ENCODE peak calls at places on chromosomes 13 and 19, in seven cellular contexts. One of them, this sample, is unnamed.

GRCh38 chr19:8224394-8225145 is 15.4 kb downstream of the CERS4 start:
- DNase-seq in hepatocyte: no peak
- DNase-seq in left lung: no peak
- DNase-seq in GM23338: no peak
- DNase-seq in adrenal gland: no peak
- DNase-seq in RWPE2: no peak
- DNase-seq in uterus: no peak
- DNase-seq in this sample: no peak

GRCh38 chr13:51093574-51093973 is 17.5 kb downstream of the C13orf42 start:
- DNase-seq in hepatocyte: no peak
- DNase-seq in left lung: no peak
- DNase-seq in GM23338: no peak
- DNase-seq in adrenal gland: no peak
- DNase-seq in RWPE2: no peak
- DNase-seq in uterus: no peak
- DNase-seq in this sample: no peak

GRCh38 chr13:43472980-43473379 is 313.8 kb downstream of the ENOX1 start:
- DNase-seq in hepatocyte: no peak
- DNase-seq in left lung: no peak
- DNase-seq in GM23338: no peak
- DNase-seq in adrenal gland: no peak
- DNase-seq in RWPE2: no peak
- DNase-seq in uterus: no peak
- DNase-seq in this sample: no peak

GRCh38 chr13:98405690-98406344 is 171.1 kb downstream of the STK24 start:
- DNase-seq in hepatocyte: no peak
- DNase-seq in left lung: no peak
- DNase-seq in GM23338: no peak
- DNase-seq in adrenal gland: no peak
- DNase-seq in RWPE2: no peak
- DNase-seq in uterus: no peak
- DNase-seq in this sample: no peak

GRCh38 chr13:39918837-39919236 is 263.4 kb downstream of the COG6 start:
- DNase-seq in hepatocyte: no peak
- DNase-seq in left lung: no peak
- DNase-seq in GM23338: no peak
- DNase-seq in adrenal gland: no peak
- DNase-seq in RWPE2: no peak
- DNase-seq in uterus: no peak
- DNase-seq in this sample: no peak

GRCh38 chr13:44107357-44108121 is 227.8 kb downstream of the LACC1 start:
- DNase-seq in hepatocyte: peak; percentile 46
- DNase-seq in left lung: no peak
- DNase-seq in GM23338: no peak
- DNase-seq in adrenal gland: no peak
- DNase-seq in RWPE2: no peak
- DNase-seq in uterus: no peak
- DNase-seq in this sample: no peak

GRCh38 chr19:41616785-41617621 is 9.9 kb downstream of the CEACAM4 start:
- DNase-seq in hepatocyte: peak; percentile 21
- DNase-seq in left lung: no peak
- DNase-seq in GM23338: peak; percentile 81
- DNase-seq in adrenal gland: no peak
- DNase-seq in RWPE2: no peak
- DNase-seq in uterus: no peak
- DNase-seq in this sample: no peak

GRCh38 chr19:1469936-1470863 is 8.8 kb downstream of the C19orf25 start:
- DNase-seq in hepatocyte: peak; percentile 60
- DNase-seq in left lung: peak; percentile 84
- DNase-seq in GM23338: peak; percentile 84
- DNase-seq in adrenal gland: no peak
- DNase-seq in RWPE2: no peak
- DNase-seq in uterus: no peak
- DNase-seq in this sample: peak; percentile 51

GRCh38 chr19:16619456-16619855 is 8.5 kb downstream of the MED26 start:
- DNase-seq in hepatocyte: no peak
- DNase-seq in left lung: no peak
- DNase-seq in GM23338: no peak
- DNase-seq in adrenal gland: peak; percentile 45
- DNase-seq in RWPE2: no peak
- DNase-seq in uterus: no peak
- DNase-seq in this sample: no peak

GRCh38 chr19:51809787-51810186 is 14.8 kb downstream of the FPR3 start:
- DNase-seq in hepatocyte: no peak
- DNase-seq in left lung: no peak
- DNase-seq in GM23338: no peak
- DNase-seq in adrenal gland: no peak
- DNase-seq in RWPE2: no peak
- DNase-seq in uterus: no peak
- DNase-seq in this sample: no peak

GRCh38 chr13:79457948-79458347 is 23.0 kb upstream of the NDFIP2 start:
- DNase-seq in hepatocyte: peak; percentile 9
- DNase-seq in left lung: no peak
- DNase-seq in GM23338: no peak
- DNase-seq in adrenal gland: no peak
- DNase-seq in RWPE2: no peak
- DNase-seq in uterus: no peak
- DNase-seq in this sample: no peak

GRCh38 chr19:56174550-56174949 is 1.3 kb upstream of the GALP start:
- DNase-seq in hepatocyte: no peak
- DNase-seq in left lung: no peak
- DNase-seq in GM23338: no peak
- DNase-seq in adrenal gland: peak; percentile 56
- DNase-seq in RWPE2: no peak
- DNase-seq in uterus: no peak
- DNase-seq in this sample: no peak

GRCh38 chr13:57630661-57631606 is 610 bp upstream of the PCDH17 start:
- DNase-seq in hepatocyte: peak; percentile 35
- DNase-seq in left lung: peak; percentile 57
- DNase-seq in GM23338: peak; percentile 46
- DNase-seq in adrenal gland: no peak
- DNase-seq in RWPE2: no peak
- DNase-seq in uterus: no peak
- DNase-seq in this sample: no peak

GRCh38 chr13:37211542-37211941 is 106.1 kb upstream of the CSNK1A1L start:
- DNase-seq in hepatocyte: no peak
- DNase-seq in left lung: no peak
- DNase-seq in GM23338: peak; percentile 8
- DNase-seq in adrenal gland: no peak
- DNase-seq in RWPE2: no peak
- DNase-seq in uterus: no peak
- DNase-seq in this sample: no peak

GRCh38 chr19:33879818-33880575 is 83.3 kb downstream of the KCTD15 start:
- DNase-seq in hepatocyte: no peak
- DNase-seq in left lung: no peak
- DNase-seq in GM23338: no peak
- DNase-seq in adrenal gland: no peak
- DNase-seq in RWPE2: no peak
- DNase-seq in uterus: no peak
- DNase-seq in this sample: no peak

GRCh38 chr19:19159534-19159933 is 10.5 kb downstream of the MEF2B start:
- DNase-seq in hepatocyte: no peak
- DNase-seq in left lung: no peak
- DNase-seq in GM23338: no peak
- DNase-seq in adrenal gland: no peak
- DNase-seq in RWPE2: no peak
- DNase-seq in uterus: no peak
- DNase-seq in this sample: no peak
- TF ChIP-seq CTCF in hepatocyte: no peak
- TF ChIP-seq CTCF in left lung: no peak
- TF ChIP-seq CTCF in GM23338: no peak
- TF ChIP-seq CTCF in adrenal gland: no peak
- TF ChIP-seq CTCF in RWPE2: no peak
- TF ChIP-seq CTCF in uterus: no peak
- TF ChIP-seq CTCF in this sample: no peak

GRCh38 chr19:4583961-4584669 is 24.6 kb upstream of the SEMA6B start:
- DNase-seq in hepatocyte: no peak
- DNase-seq in left lung: no peak
- DNase-seq in GM23338: peak; percentile 66
- DNase-seq in adrenal gland: peak; percentile 78
- DNase-seq in RWPE2: no peak
- DNase-seq in uterus: no peak
- DNase-seq in this sample: peak; percentile 74

GRCh38 chr19:4585556-4585955 is 26.1 kb upstream of the SEMA6B start:
- DNase-seq in hepatocyte: no peak
- DNase-seq in left lung: no peak
- DNase-seq in GM23338: no peak
- DNase-seq in adrenal gland: no peak
- DNase-seq in RWPE2: no peak
- DNase-seq in uterus: no peak
- DNase-seq in this sample: no peak

GRCh38 chr19:4582980-4583842 is 23.7 kb upstream of the SEMA6B start:
- DNase-seq in hepatocyte: no peak
- DNase-seq in left lung: no peak
- DNase-seq in GM23338: no peak
- DNase-seq in adrenal gland: peak; percentile 52
- DNase-seq in RWPE2: no peak
- DNase-seq in uterus: no peak
- DNase-seq in this sample: no peak

GRCh38 chr19:4586245-4586644 is 26.8 kb upstream of the SEMA6B start:
- DNase-seq in hepatocyte: no peak
- DNase-seq in left lung: no peak
- DNase-seq in GM23338: no peak
- DNase-seq in adrenal gland: no peak
- DNase-seq in RWPE2: no peak
- DNase-seq in uterus: no peak
- DNase-seq in this sample: no peak

GRCh38 chr19:4584670-4585460 is 25.4 kb upstream of the SEMA6B start:
- DNase-seq in hepatocyte: no peak
- DNase-seq in left lung: no peak
- DNase-seq in GM23338: peak; percentile 74
- DNase-seq in adrenal gland: peak; percentile 30
- DNase-seq in RWPE2: no peak
- DNase-seq in uterus: no peak
- DNase-seq in this sample: no peak
- H3K27me3 ChIP-seq in hepatocyte: peaks cover 23% of the 10 kb centered on the region
- H3K27me3 ChIP-seq in left lung: peaks cover 47% of the 10 kb centered on the region
- H3K27me3 ChIP-seq in GM23338: peaks cover 35% of the 10 kb centered on the region
- H3K27me3 ChIP-seq in adrenal gland: no peaks in the 10 kb centered on the region
- H3K27me3 ChIP-seq in RWPE2: peaks cover 34% of the 10 kb centered on the region
- H3K27me3 ChIP-seq in uterus: peaks cover 17% of the 10 kb centered on the region
- H3K27me3 ChIP-seq in this sample: peaks cover 1% of the 10 kb centered on the region

GRCh38 chr19:13056052-13056660 is 46.5 kb downstream of the LYL1 start:
- DNase-seq in hepatocyte: peak; percentile 85
- DNase-seq in left lung: peak; percentile 90
- DNase-seq in GM23338: peak; percentile 73
- DNase-seq in adrenal gland: no peak
- DNase-seq in RWPE2: peak; percentile 97
- DNase-seq in uterus: peak; percentile 86
- DNase-seq in this sample: no peak
- H3K4me3 ChIP-seq in hepatocyte: no peak overlapping the region
- H3K4me3 ChIP-seq in left lung: no peak overlapping the region
- H3K4me3 ChIP-seq in GM23338: peak overlapping the region; percentile 61
- H3K4me3 ChIP-seq in adrenal gland: no peak overlapping the region
- H3K4me3 ChIP-seq in RWPE2: no peak overlapping the region
- H3K4me3 ChIP-seq in uterus: peak overlapping the region; percentile 19
- H3K4me3 ChIP-seq in this sample: no peak overlapping the region

DNA sequence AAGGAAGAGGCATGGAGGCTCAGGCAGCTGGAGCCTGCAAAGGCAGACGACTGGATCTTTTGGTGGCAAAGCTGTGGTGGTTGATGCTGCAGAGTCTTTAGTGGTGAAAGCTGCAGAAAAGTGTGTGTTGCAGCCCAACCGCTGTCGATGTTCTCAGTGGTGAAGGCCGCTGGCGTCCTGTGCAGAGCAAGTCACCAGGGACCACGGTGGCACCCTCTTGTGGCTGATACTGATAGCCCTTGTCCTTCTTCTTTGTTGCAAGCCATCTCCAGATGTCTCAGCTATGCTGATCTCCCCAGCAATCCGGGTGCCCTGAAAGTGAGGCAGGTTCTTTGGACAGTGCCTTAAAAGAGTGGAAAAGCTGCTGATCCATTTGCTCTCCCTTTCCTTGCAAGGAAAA is 610.9 kb upstream of the PCDH9 start:
- DNase-seq in hepatocyte: no peak
- DNase-seq in left lung: no peak
- DNase-seq in GM23338: peak; percentile 74
- DNase-seq in adrenal gland: no peak
- DNase-seq in RWPE2: no peak
- DNase-seq in uterus: no peak
- DNase-seq in this sample: no peak
- TF ChIP-seq CTCF in hepatocyte: no peak
- TF ChIP-seq CTCF in left lung: no peak
- TF ChIP-seq CTCF in GM23338: peak; percentile 76
- TF ChIP-seq CTCF in adrenal gland: no peak
- TF ChIP-seq CTCF in RWPE2: no peak
- TF ChIP-seq CTCF in uterus: no peak
- TF ChIP-seq CTCF in this sample: no peak

GRCh38 chr13:112072531-112073244 is 5.7 kb downstream of the SOX1 start:
- DNase-seq in hepatocyte: no peak
- DNase-seq in left lung: peak; percentile 70
- DNase-seq in GM23338: peak; percentile 92
- DNase-seq in adrenal gland: no peak
- DNase-seq in RWPE2: peak; percentile 40
- DNase-seq in uterus: no peak
- DNase-seq in this sample: no peak
- H3K27me3 ChIP-seq in hepatocyte: peaks cover 89% of the 10 kb centered on the region
- H3K27me3 ChIP-seq in left lung: peaks cover 87% of the 10 kb centered on the region
- H3K27me3 ChIP-seq in GM23338: peaks cover 85% of the 10 kb centered on the region
- H3K27me3 ChIP-seq in adrenal gland: peaks cover 85% of the 10 kb centered on the region
- H3K27me3 ChIP-seq in RWPE2: peaks cover 88% of the 10 kb centered on the region
- H3K27me3 ChIP-seq in uterus: no peaks in the 10 kb centered on the region
- H3K27me3 ChIP-seq in this sample: no peaks in the 10 kb centered on the region

DNA sequence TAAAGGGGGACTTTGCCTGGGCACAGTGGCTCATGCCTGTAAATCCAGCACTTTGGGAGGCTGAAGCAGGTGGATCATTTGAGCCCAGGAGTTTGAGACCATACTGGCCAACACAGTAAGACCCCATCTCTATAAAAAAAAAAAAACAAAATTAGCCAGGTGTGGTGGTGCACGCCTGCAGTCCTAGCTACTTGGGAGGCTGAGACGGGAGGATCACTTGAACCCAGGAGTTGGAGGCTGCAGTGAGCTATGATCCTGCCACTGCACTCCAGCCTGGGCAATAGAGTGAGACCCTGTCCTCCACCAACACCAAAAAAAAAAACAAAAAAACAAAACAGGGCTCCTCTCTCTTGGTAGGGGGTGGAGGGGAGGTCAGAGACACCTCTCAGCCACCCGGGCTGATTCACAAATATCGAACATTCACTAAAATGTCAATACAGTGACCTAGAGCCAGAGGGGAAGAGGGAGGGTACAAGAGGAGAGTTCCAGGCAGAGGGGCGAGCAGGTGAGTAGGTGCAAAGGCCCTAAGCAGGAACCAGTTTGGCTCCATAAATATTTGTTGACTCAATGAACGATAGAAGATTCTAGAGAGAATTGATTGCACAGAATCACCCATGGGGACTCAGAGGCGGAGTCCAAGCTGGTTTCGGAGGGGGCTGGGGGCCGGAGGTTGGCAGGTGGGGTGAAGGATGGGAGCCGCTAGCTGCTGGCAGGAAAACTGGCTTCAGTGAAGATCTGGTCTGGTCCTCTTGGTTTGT is 1.0 kb upstream of the CREB3L3 start:
- DNase-seq in hepatocyte: no peak
- DNase-seq in left lung: no peak
- DNase-seq in GM23338: no peak
- DNase-seq in adrenal gland: no peak
- DNase-seq in RWPE2: no peak
- DNase-seq in uterus: no peak
- DNase-seq in this sample: no peak
- H3K4me3 ChIP-seq in hepatocyte: no peak overlapping the region
- H3K4me3 ChIP-seq in left lung: no peak overlapping the region
- H3K4me3 ChIP-seq in GM23338: no peak overlapping the region
- H3K4me3 ChIP-seq in adrenal gland: no peak overlapping the region
- H3K4me3 ChIP-seq in RWPE2: no peak overlapping the region
- H3K4me3 ChIP-seq in uterus: no peak overlapping the region
- H3K4me3 ChIP-seq in this sample: no peak overlapping the region

This sample was measured in GM06990.